ENCODE peak calls at places on chromosomes 13 and 19, in five cellular contexts. T is T-helper 22 cell; F is stimulated activated CD4-positive, alpha-beta T cell treated with anti-CD3 and anti-CD28 coated beads, Interleukin-2, amount 100 ng/mL, for 24 hours; X is kidney glomerular epithelial cell; M is stimulated activated CD8-positive, alpha-beta memory T cell treated with anti-CD3 and anti-CD28 coated beads, Interleukin-7, amount 100 ng/mL, for 1 hour. I is an unnamed sample.

GRCh38 chr19:32241957-32242710 is 103.3 kb upstream of the ZNF507 start:
- DNase-seq in X (no peak), M (no peak), T (no peak), F (no peak), I (no peak)

GRCh38 chr19:55447421-55448174 is 4.5 kb upstream of the SHISA7 start:
- DNase-seq in X (no peak), F (no peak), T (no peak), M (no peak), I (no peak)

GRCh38 chr13:97220151-97220900 is 1.8 kb upstream of the MBNL2 start:
- DNase-seq in X (no peak), T (no peak), F (no peak), M (no peak), I (no peak)

GRCh38 chr13:25982908-25983307 is 68.9 kb downstream of the SHISA2 start:
- DNase-seq in X (no peak), M (no peak), T (no peak), F (no peak), I (no peak)

GRCh38 chr13:84641491-84641890 is 759.2 kb upstream of the SLITRK1 start:
- DNase-seq in X (peak), F (no peak), M (no peak), T (no peak), I (no peak)

GRCh38 chr13:85828094-85828684 is 29.0 kb upstream of the SLITRK6 start:
- DNase-seq in T (no peak), F (no peak), M (no peak), X (peak), I (no peak)

GRCh38 chr19:1296575-1297271 is 11.1 kb downstream of the EFNA2 start:
- DNase-seq in X (no peak), T (no peak), F (no peak), M (no peak), I (no peak)

GRCh38 chr19:4007836-4008539 is 452 bp downstream of the PIAS4 start:
- DNase-seq in M (no peak), F (peak), T (no peak), X (no peak), I (no peak)

GRCh38 chr19:47186337-47187022 is 44.5 kb downstream of the BBC3 start:
- DNase-seq in T (peak), X (no peak), F (peak), M (peak), I (no peak)

GRCh38 chr19:33472696-33473624 is 48.6 kb downstream of the PEPD start:
- DNase-seq in M (no peak), F (no peak), T (no peak), X (peak), I (peak)

GRCh38 chr19:30307191-30307974 is 64.8 kb upstream of the ZNF536 start:
- DNase-seq in M (no peak), T (no peak), F (no peak), X (no peak), I (no peak)

GRCh38 chr19:17357724-17358123 is 19.4 kb downstream of the PLVAP start:
- DNase-seq in X (no peak), T (no peak), F (no peak), M (no peak), I (no peak)

GRCh38 chr19:43984687-43985000 is 656 bp downstream of the ZNF155 start:
- DNase-seq in T (no peak), X (no peak), M (no peak), F (no peak), I (no peak)

GRCh38 chr19:3365447-3366103 is 808 bp upstream of the NFIC start:
- DNase-seq in M (no peak), T (no peak), F (no peak), X (no peak), I (no peak)

GRCh38 chr19:35845215-35846037 is 6.9 kb downstream of the NPHS1 start:
- DNase-seq in M (no peak), T (no peak), F (peak), X (no peak), I (no peak)

GRCh38 chr13:79749985-79750551 is 269.1 kb downstream of the NDFIP2 start:
- DNase-seq in X (peak), M (no peak), T (no peak), F (no peak), I (peak)

GRCh38 chr19:47631681-47632446 is 22.9 kb downstream of the BICRA start:
- DNase-seq in F (no peak), M (no peak), T (no peak), X (no peak), I (no peak)

GRCh38 chr13:26482451-26483197 is 74.9 kb upstream of the WASF3 start:
- DNase-seq in T (peak), X (peak), M (peak), F (peak), I (no peak)

GRCh38 chr19:47330466-47330869 is 1.5 kb upstream of the C5AR2 start:
- DNase-seq in F (no peak), T (no peak), X (no peak), M (no peak), I (no peak)

GRCh38 chr19:48487944-48488343 is 18.8 kb downstream of the CYTH2 start:
- DNase-seq in F (no peak), T (no peak), M (no peak), X (peak), I (no peak)

GRCh38 chr19:41245779-41246297 is 18.3 kb upstream of the HNRNPUL1 start:
- DNase-seq in M (no peak), X (no peak), T (no peak), F (no peak), I (no peak)

GRCh38 chr13:107941345-107942029 is 273.8 kb downstream of the LIG4 start:
- DNase-seq in X (no peak), F (no peak), T (no peak), M (no peak), I (no peak)

I was measured in kidney epithelial cell.